ENCODE peak calls at places on chromosomes 13 and 19, in five cellular contexts. Y, B, X, A and L are unnamed samples.

GRCh38 chr19:19618384-19619051 is at the start of gene PBX4:
- DNase-seq in Y (peak), X (peak), A (peak), B (peak), L (peak)

GRCh38 chr19:47284324-47284899 is 9.7 kb downstream of the INAFM1 start:
- DNase-seq in B (peak), Y (peak), X (peak), A (no peak), L (peak)

GRCh38 chr19:30686252-30686762 is 314.1 kb downstream of the ZNF536 start:
- DNase-seq in B (no peak), A (no peak), Y (no peak), X (no peak), L (no peak)

GRCh38 chr13:76656496-76656895 is 229.7 kb downstream of the KCTD12 start:
- DNase-seq in Y (no peak), A (no peak), X (no peak), B (no peak), L (no peak)

GRCh38 chr13:45595968-45596367 is 19.6 kb downstream of the ERICH6B start:
- DNase-seq in Y (no peak), A (no peak), X (no peak), B (peak), L (no peak)

GRCh38 chr13:111912453-111912866 is 154.5 kb upstream of the SOX1 start:
- DNase-seq in Y (no peak), X (no peak), B (no peak), A (no peak), L (no peak)

GRCh38 chr13:108734676-108735075 is 105.3 kb downstream of the MYO16 start:
- DNase-seq in B (no peak), X (no peak), Y (no peak), A (no peak), L (no peak)

GRCh38 chr19:6047741-6048231 is 62.5 kb downstream of the RFX2 start:
- DNase-seq in X (no peak), B (peak), Y (peak), A (no peak), L (peak)

GRCh38 chr13:110361365-110361911 is 54.4 kb downstream of the COL4A2 start:
- DNase-seq in X (peak), A (peak), B (no peak), Y (no peak), L (no peak)

GRCh38 chr19:42132030-42132628 is at the start of gene POU2F2:
- DNase-seq in B (no peak), X (peak), A (no peak), Y (no peak), L (no peak)

GRCh38 chr13:64817721-64818120 is 2412.4 kb downstream of the PCDH9 start:
- DNase-seq in B (no peak), Y (no peak), X (no peak), A (peak), L (no peak)

GRCh38 chr13:38262211-38262610 is 87.4 kb upstream of the UFM1 start:
- DNase-seq in X (no peak), Y (no peak), B (no peak), A (peak), L (no peak)

GRCh38 chr13:43573361-43573740 is 213.4 kb downstream of the ENOX1 start:
- DNase-seq in B (peak), X (peak), A (no peak), Y (no peak), L (no peak)

GRCh38 chr19:54196514-54196913 is 4.1 kb upstream of the RPS9 start:
- DNase-seq in B (no peak), X (no peak), Y (no peak), A (no peak), L (no peak)

GRCh38 chr13:27401210-27401609 is 23.2 kb upstream of the GTF3A start:
- DNase-seq in Y (no peak), X (peak), B (peak), A (no peak), L (no peak)

GRCh38 chr19:42247631-42248199 is 5.3 kb upstream of the GSK3A start:
- DNase-seq in A (no peak), X (no peak), Y (no peak), B (no peak), L (no peak)

GRCh38 chr19:15323496-15324235 is 8.7 kb downstream of the BRD4 start:
- DNase-seq in B (peak), Y (no peak), A (no peak), X (no peak), L (no peak)

GRCh38 chr19:11138659-11139526 is 16.7 kb downstream of the SPC24 start:
- DNase-seq in B (peak), X (no peak), A (no peak), Y (peak), L (peak)

GRCh38 chr19:12939292-12939606 is 840 bp downstream of the CALR start:
- DNase-seq in X (no peak), B (no peak), A (peak), Y (no peak), L (no peak)

GRCh38 chr13:48402325-48402962 is 10.5 kb downstream of the LPAR6 start:
- DNase-seq in B (no peak), Y (no peak), X (no peak), A (no peak), L (no peak)

GRCh38 chr13:34346626-34347025 is 528.7 kb downstream of the RFC3 start:
- DNase-seq in X (no peak), A (no peak), Y (no peak), B (no peak), L (no peak)

GRCh38 chr13:24644051-24644450 is 36.2 kb upstream of the ATP12A start:
- DNase-seq in A (peak), B (no peak), X (no peak), Y (no peak), L (peak)

GRCh38 chr13:99217461-99218101 is 16.9 kb downstream of the UBAC2 start:
- DNase-seq in X (no peak), A (no peak), B (no peak), Y (no peak), L (no peak)

GRCh38 chr13:27125357-27126282 is 46.0 kb downstream of the USP12 start:
- DNase-seq in Y (no peak), B (no peak), X (no peak), A (no peak), L (peak)

GRCh38 chr19:48367855-48368254 is 3.7 kb downstream of the SYNGR4 start:
- DNase-seq in A (no peak), Y (no peak), X (no peak), B (no peak), L (no peak)

GRCh38 chr13:48561461-48562224 is 28.8 kb upstream of the RCBTB2 start:
- DNase-seq in A (no peak), B (no peak), X (no peak), Y (no peak), L (no peak)

GRCh38 chr19:2168619-2169424 is 5.1 kb downstream of the DOT1L start:
- DNase-seq in X (peak), A (peak), Y (no peak), B (peak), L (peak)

GRCh38 chr13:94390881-94391280 is 88.6 kb downstream of the DCT start:
- DNase-seq in A (no peak), B (no peak), Y (no peak), X (peak), L (no peak)

GRCh38 chr13:26965976-26966375 is 205.4 kb upstream of the GPR12 start:
- DNase-seq in B (no peak), A (no peak), X (no peak), Y (peak), L (no peak)

GRCh38 chr19:46975918-46976782 is 43.5 kb upstream of the NPAS1 start:
- DNase-seq in X (peak), A (peak), Y (peak), B (peak), L (peak)

GRCh38 chr13:100461309-100462035 is 127.1 kb downstream of the GGACT start:
- DNase-seq in Y (peak), A (no peak), X (no peak), B (no peak), L (no peak)

GRCh38 chr19:55581145-55581827 is 638 bp upstream of the ZNF579 start:
- DNase-seq in A (no peak), X (peak), B (no peak), Y (peak), L (peak)

GRCh38 chr19:15702590-15702930 is 25.3 kb upstream of the OR10H2 start:
- DNase-seq in B (no peak), A (no peak), X (peak), Y (peak), L (peak)

GRCh38 chr13:50085063-50085462 is 69.8 kb downstream of the KCNRG start:
- DNase-seq in X (peak), A (no peak), Y (peak), B (no peak), L (peak)

GRCh38 chr19:13705928-13706447 is 58.3 kb upstream of the MRI1 start:
- DNase-seq in A (no peak), Y (no peak), X (no peak), B (peak), L (no peak)